ENCODE peak calls at places on chromosomes 4 and X, in eight cellular contexts. F is WTC11; M is NCI-H524; H is cardiac muscle cell; A is naive thymus-derived CD4-positive, alpha-beta T cell; C is naive thymus-derived CD8-positive, alpha-beta T cell; R is GM23248; L is small intestine. E is an unnamed sample.

GRCh38 chr4:173214661-173215060 is 46.0 kb downstream of the GALNT7 start:
- DNase-seq in F (no peak), M (no peak), H (no peak), A (no peak), C (no peak), R (no peak), L (no peak), E (no peak)

GRCh38 chr4:86048426-86048825 is 311.4 kb downstream of the MAPK10 start:
- DNase-seq in F (no peak), M (no peak), H (no peak), A (no peak), C (no peak), R (peak; percentile 88), L (no peak), E (no peak)

GRCh38 chr4:121408-122084 is 2.8 kb upstream of the ZNF718 start:
- DNase-seq in F (no peak), M (no peak), H (no peak), A (peak; percentile 18), C (peak; percentile 42), R (no peak), L (peak; percentile 18), E (no peak)

GRCh38 chr4:155530290-155530689 is 136.4 kb upstream of the GUCY1A1 start:
- DNase-seq in F (no peak), M (no peak), H (no peak), A (no peak), C (no peak), R (no peak), L (no peak), E (no peak)

GRCh38 chr4:184416913-184417734 is 57.2 kb downstream of the IRF2 start:
- DNase-seq in F (no peak), M (no peak), H (no peak), A (peak; percentile 59), C (peak; percentile 52), R (peak; percentile 49), L (peak; percentile 51), E (no peak)

GRCh38 chrX:38881727-38882126 is 80.5 kb downstream of the MID1IP1 start:
- DNase-seq in F (no peak), M (no peak), H (no peak), A (no peak), C (no peak), R (no peak), L (no peak), E (no peak)

GRCh38 chr4:100707786-100708185 is 190.0 kb upstream of the EMCN start:
- DNase-seq in F (no peak), M (no peak), H (no peak), A (no peak), C (no peak), R (no peak), L (no peak), E (no peak)

GRCh38 chr4:71231073-71231752 is 107.6 kb upstream of the SLC4A4 start:
- DNase-seq in F (no peak), M (peak; percentile 67), H (peak; percentile 39), A (no peak), C (no peak), R (peak; percentile 67), L (peak; percentile 91), E (no peak)

GRCh38 chr4:138410266-138410665 is 168.1 kb upstream of the SLC7A11 start:
- DNase-seq in F (no peak), M (no peak), H (peak; percentile 29), A (no peak), C (no peak), R (no peak), L (no peak), E (no peak)

GRCh38 chr4:3302786-3303444 is 10.1 kb downstream of the RGS12 start:
- DNase-seq in F (peak; percentile 16), M (no peak), H (no peak), A (peak; percentile 25), C (peak; percentile 33), R (no peak), L (no peak), E (no peak)

GRCh38 chr4:74324262-74324661 is 16.0 kb downstream of the EPGN start:
- DNase-seq in F (no peak), M (no peak), H (no peak), A (no peak), C (no peak), R (no peak), L (no peak), E (no peak)

GRCh38 chr4:31844350-31844749 is 1124.2 kb downstream of the PCDH7 start:
- DNase-seq in F (no peak), M (no peak), H (no peak), A (no peak), C (no peak), R (no peak), L (no peak), E (no peak)

GRCh38 chrX:107687445-107687844 is 59.1 kb downstream of the PRPS1 start:
- DNase-seq in F (no peak), M (no peak), H (no peak), A (no peak), C (no peak), R (no peak), L (no peak), E (no peak)

GRCh38 chr4:163072222-163072621 is 94.5 kb downstream of the NAF1 start:
- DNase-seq in F (no peak), M (no peak), H (no peak), A (no peak), C (no peak), R (peak; percentile 8), L (no peak), E (no peak)

GRCh38 chrX:80282535-80282934 is 137.7 kb upstream of the TENT5D start:
- DNase-seq in F (no peak), M (no peak), H (no peak), A (no peak), C (no peak), R (peak; percentile 0), L (no peak), E (no peak)

GRCh38 chrX:75746891-75747639 is 38.0 kb downstream of the MAGEE2 start:
- DNase-seq in F (peak; percentile 18), M (peak; percentile 3), H (peak; percentile 62), A (peak; percentile 9), C (peak; percentile 12), R (peak; percentile 70), L (peak; percentile 2), E (no peak)

GRCh38 chr4:131499139-131499873 is 1649.8 kb upstream of the PCDH10 start:
- DNase-seq in F (no peak), M (peak; percentile 41), H (no peak), A (no peak), C (no peak), R (peak; percentile 1), L (no peak), E (no peak)

GRCh38 chr4:176778491-176778890 is 14.2 kb downstream of the VEGFC start:
- DNase-seq in F (no peak), M (no peak), H (no peak), A (no peak), C (no peak), R (peak; percentile 89), L (no peak), E (no peak)

GRCh38 chr4:142406917-142407501 is 439.1 kb downstream of the INPP4B start:
- DNase-seq in F (no peak), M (no peak), H (no peak), A (peak; percentile 61), C (peak; percentile 47), R (peak; percentile 9), L (peak; percentile 33), E (no peak)

GRCh38 chr4:73735231-73735630 is 5.1 kb upstream of the CXCL8 start:
- DNase-seq in F (no peak), M (no peak), H (no peak), A (no peak), C (no peak), R (peak; percentile 86), L (no peak), E (no peak)

GRCh38 chrX:9628779-9629493 is 136.7 kb downstream of the GPR143 start:
- DNase-seq in F (no peak), M (no peak), H (no peak), A (no peak), C (no peak), R (no peak), L (peak; percentile 59), E (no peak)

GRCh38 chr4:7506119-7506518 is 71.4 kb upstream of the PSAPL1 start:
- DNase-seq in F (no peak), M (no peak), H (no peak), A (no peak), C (no peak), R (no peak), L (no peak), E (no peak)

GRCh38 chrX:22247169-22247568 is 25.5 kb upstream of the CBLL2 start:
- DNase-seq in F (no peak), M (no peak), H (no peak), A (no peak), C (no peak), R (peak; percentile 49), L (no peak), E (no peak)

GRCh38 chr4:141307241-141307689 is 86.6 kb downstream of the ZNF330 start:
- DNase-seq in F (peak; percentile 48), M (no peak), H (peak; percentile 74), A (peak; percentile 38), C (peak; percentile 44), R (peak; percentile 69), L (peak; percentile 54), E (peak; percentile 73)

E was measured in WERI-Rb-1.